ENCODE peak calls at places on chromosomes 11 and 22, in eight cellular contexts. Q is tibial artery; T is effector memory CD4-positive, alpha-beta T cell; O is aorta; P is left ventricle myocardium inferior; E is CD4-positive, CD25-positive, alpha-beta regulatory T cell; V is DND-41; J is colonic mucosa. B is an unnamed sample. For H3K27me3, H3K9me3 and H3K4me1, the result is how much of the 10 kb centered on the place peaks cover.

GRCh38 chr11:114209343-114209742 is 86.9 kb upstream of the NNMT start:
- DNase-seq in Q (no peak), O (no peak), E (no peak), T (no peak), P (no peak), V (no peak), J (no peak), B (no peak)

GRCh38 chr11:3823303-3823702 is 14.9 kb downstream of the PGAP2 start:
- DNase-seq in J (no peak), Q (no peak), E (no peak), V (no peak), P (no peak), T (no peak), O (no peak), B (no peak)

GRCh38 chr11:73187854-73188253 is 30.2 kb upstream of the P2RY2 start:
- DNase-seq in O (no peak), T (no peak), Q (no peak), P (no peak), J (no peak), V (no peak), E (no peak), B (no peak)

GRCh38 chr22:37374571-37374970 is 52.7 kb downstream of the ELFN2 start:
- DNase-seq in V (no peak), T (no peak), Q (no peak), P (no peak), O (no peak), J (no peak), E (no peak), B (no peak)

GRCh38 chr11:28058333-28058732 is 49.6 kb downstream of the KIF18A start:
- DNase-seq in E (no peak), O (no peak), P (no peak), T (no peak), Q (no peak), V (no peak), J (no peak), B (no peak)

GRCh38 chr11:30758012-30758411 is 171.9 kb upstream of the MPPED2 start:
- DNase-seq in J (no peak), E (no peak), V (no peak), O (no peak), T (no peak), Q (no peak), P (no peak), B (no peak)

GRCh38 chr11:49851511-49851910 is 100.7 kb upstream of the OR4C13 start:
- DNase-seq in J (no peak), P (no peak), T (no peak), O (no peak), V (no peak), E (no peak), Q (no peak), B (no peak)

GRCh38 chr22:36334838-36335603 is 52.7 kb downstream of the MYH9 start:
- DNase-seq in E (peak), Q (no peak), P (no peak), V (no peak), T (no peak), J (no peak), O (no peak), B (no peak)

GRCh38 chr11:87036756-87037449 is 831 bp upstream of the TMEM135 start:
- DNase-seq in T (no peak), O (no peak), Q (no peak), P (no peak), J (peak), E (peak), V (no peak), B (peak)

GRCh38 chr11:70397983-70398833 is at the start of gene CTTN:
- DNase-seq in E (peak), P (peak), O (peak), T (peak), J (peak), Q (peak), V (peak), B (peak)

DNA sequence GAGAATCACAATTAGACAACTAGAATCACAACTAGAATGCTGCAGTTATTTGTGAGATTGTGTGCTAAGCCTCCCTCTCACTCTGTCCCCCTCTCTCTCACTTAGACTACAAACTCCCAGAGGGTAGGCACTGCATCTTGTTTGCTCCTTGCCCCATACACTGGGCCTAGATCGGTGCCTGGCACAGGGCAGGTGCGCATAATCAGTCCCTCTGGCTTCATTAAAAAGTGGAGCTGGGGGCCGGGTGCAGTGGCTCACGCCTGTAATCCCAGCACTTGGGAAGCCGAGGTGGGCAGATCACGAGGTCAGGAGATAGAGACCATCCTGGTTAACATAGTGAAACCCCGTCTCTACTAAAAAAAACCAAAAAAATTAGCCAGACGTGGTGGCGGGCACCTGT is 456.8 kb downstream of the MIAT start:
- DNase-seq in V (no peak), P (no peak), O (no peak), T (no peak), J (no peak), E (no peak), Q (peak), B (no peak)
- H3K27me3 ChIP-seq in V (under half), P (half or more), O (under half), T (under half), J (under half), E (under half), Q (under half), B (under half)

GRCh38 chr22:21917959-21918261 is 34.7 kb downstream of the PPM1F start:
- DNase-seq in J (no peak), E (no peak), T (no peak), V (no peak), P (no peak), O (no peak), Q (no peak), B (no peak)

GRCh38 chr22:21917206-21917958 is 35.3 kb downstream of the PPM1F start:
- DNase-seq in J (no peak), V (no peak), Q (no peak), O (no peak), T (no peak), E (no peak), P (no peak), B (no peak)

GRCh38 chr22:21918466-21919185 is 34.0 kb downstream of the PPM1F start:
- DNase-seq in T (no peak), Q (no peak), O (no peak), V (no peak), J (no peak), P (no peak), E (no peak), B (no peak)

GRCh38 chr22:21915624-21916308 is 36.9 kb downstream of the PPM1F start:
- DNase-seq in T (no peak), P (no peak), Q (no peak), J (no peak), O (no peak), E (no peak), V (no peak), B (no peak)

DNA sequence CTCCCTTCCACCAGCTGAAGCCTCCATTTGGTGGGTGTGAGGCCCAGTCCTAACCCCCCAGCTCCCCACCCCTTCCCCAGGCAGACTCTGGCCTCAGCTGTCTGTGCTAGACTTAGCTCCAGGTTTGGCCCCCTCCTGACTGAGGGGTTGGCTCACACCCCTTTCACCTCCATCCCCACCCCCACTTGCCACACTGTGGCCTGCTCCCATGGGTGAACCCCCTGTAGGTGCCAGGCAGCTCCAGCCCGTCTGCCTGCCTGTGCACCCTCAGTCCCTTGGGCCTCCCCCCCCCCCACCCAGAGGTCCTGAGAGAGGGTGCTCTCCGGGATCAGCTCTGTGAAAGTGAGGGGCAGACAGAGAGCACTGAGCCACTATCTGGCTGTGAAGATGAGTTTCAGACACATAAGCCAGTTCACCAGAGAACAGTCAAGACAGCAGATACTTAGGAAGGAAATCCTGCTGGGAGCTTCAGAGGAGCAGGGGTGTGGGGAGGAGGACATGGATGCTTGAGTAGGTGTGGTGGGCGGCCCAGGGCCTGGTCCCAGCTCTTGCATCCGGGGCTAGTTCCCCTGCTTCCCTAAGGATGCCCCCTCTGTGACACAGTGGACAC is 36.2 kb downstream of the PPM1F start:
- DNase-seq in E (no peak), P (no peak), V (no peak), Q (no peak), J (no peak), T (no peak), O (no peak), B (no peak)
- H3K9me3 ChIP-seq in E (under half), P (under half), V (under half), Q (under half), J (under half), T (under half), O (under half), B (under half)

DNA sequence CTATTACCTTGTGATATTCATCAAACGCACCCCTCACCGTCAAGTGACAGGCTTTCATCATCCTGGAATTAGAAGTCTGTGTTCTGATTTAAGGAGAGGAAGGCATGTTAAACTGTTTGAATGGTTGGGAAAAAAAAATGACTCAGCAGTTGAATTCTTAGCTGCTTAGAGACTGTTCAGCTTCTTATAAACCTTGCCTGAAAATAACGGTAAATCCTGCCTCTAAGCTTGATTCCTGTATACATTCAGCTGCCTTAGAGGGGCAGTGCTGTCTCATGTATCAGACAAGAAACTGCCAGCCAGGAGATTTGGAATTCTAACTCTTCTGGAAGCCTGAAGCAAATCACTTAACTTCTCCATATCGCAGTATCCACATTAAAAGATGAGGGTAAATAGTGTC is 437.4 kb downstream of the JRKL start:
- DNase-seq in V (no peak), T (no peak), J (no peak), E (no peak), Q (no peak), O (no peak), P (no peak), B (no peak)
- H3K4me1 ChIP-seq in V (under half), T (under half), J (under half), E (under half), Q (under half), O (under half), P (under half), B (under half)

DNA sequence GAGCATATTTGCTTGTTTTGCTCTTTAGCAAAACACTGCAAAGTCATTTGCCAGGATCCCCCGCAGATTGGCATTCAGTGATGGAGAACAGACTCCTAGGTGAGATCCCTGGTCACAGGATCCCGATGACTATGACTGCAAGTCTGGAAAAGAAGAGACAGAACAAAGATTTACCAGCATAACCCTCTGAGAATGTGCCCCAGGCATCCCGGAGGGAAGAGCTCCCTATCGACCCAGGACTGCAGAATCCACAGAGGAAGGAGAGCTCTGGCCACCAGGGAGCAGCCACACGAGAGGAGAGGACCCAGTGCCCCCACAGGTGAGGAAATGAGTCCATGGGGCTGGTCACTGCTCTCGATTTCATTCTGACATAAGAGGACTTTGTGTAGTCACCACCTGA is 105.2 kb downstream of the ZNF280B start:
- DNase-seq in Q (no peak), J (no peak), E (no peak), O (no peak), V (no peak), P (no peak), T (no peak), B (no peak)
- H3K27me3 ChIP-seq in Q (under half), J (under half), E (under half), O (under half), V (under half), P (half or more), T (under half), B (under half)

DNA sequence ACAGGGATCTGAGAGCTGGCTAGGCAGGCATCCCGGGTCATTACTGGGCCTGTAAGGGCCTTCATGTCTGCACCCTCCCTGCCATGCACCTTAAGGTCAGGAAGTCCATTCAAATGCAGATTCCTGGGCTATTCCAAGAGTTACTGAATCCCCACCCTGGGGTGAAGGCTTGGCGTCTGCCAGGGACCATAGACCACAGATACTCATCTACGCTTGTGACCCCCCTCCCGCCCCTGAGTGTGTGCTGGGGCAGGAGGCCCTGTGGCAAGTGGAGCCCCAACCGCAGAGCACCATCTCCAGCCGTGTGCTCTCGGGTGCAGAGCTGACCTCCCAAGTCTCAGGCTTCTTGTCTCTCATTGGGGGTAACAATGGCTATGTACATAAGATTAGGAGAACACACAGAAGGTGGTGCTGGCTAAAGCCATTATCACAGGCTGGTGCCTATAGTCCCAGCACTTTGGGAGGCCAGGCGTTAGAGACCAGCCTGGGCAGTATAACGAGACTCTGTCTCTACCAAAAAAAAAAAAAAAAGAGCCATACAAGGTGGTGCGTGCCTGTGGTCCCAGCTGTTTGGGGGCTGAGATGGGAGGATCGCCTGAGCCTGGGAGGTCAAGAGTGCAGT is 19.1 kb upstream of the KCNQ1OT1 start:
- DNase-seq in V (no peak), O (no peak), T (no peak), P (no peak), Q (no peak), J (no peak), E (no peak), B (no peak)
- H3K9me3 ChIP-seq in V (under half), O (under half), T (under half), P (under half), Q (under half), J (under half), E (under half), B (under half)

DNA sequence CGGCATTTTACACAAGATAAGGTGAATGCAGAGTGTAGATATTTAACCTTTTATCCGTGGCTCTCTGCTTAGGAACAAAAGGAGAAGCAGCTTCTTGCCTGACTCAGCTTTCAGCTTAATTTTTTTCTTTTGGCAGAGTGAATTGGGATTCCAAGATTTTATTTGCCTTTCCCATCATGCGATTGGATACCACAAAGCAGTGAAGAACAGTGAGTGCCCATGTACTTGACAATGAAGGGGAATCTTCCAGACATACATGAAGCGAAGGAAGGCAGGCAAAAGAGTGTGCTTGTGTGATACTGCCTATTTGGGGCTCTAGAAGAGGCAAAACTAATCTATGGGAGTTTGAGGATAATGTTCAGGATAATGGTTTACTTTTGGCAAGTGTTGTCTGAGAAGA is 17.1 kb upstream of the CHKA start:
- DNase-seq in O (no peak), V (no peak), J (no peak), Q (no peak), P (no peak), E (no peak), T (no peak), B (no peak)
- H3K4me1 ChIP-seq in O (under half), V (under half), J (under half), Q (under half), P (under half), E (under half), T (under half), B (under half)

GRCh38 chr22:45072322-45072903 is 62.6 kb upstream of the PHF21B start:
- DNase-seq in V (no peak), T (no peak), P (no peak), J (no peak), Q (no peak), E (no peak), O (no peak), B (no peak)
- H3K27me3 ChIP-seq in V (under half), T (under half), P (half or more), J (under half), Q (under half), E (under half), O (under half), B (under half)

GRCh38 chr22:48340727-48341709 is 1486.7 kb downstream of the BRD1 start:
- DNase-seq in J (no peak), Q (no peak), O (peak), T (no peak), E (no peak), V (no peak), P (no peak), B (no peak)

GRCh38 chr22:48340191-48340590 is 1487.5 kb downstream of the BRD1 start:
- DNase-seq in J (no peak), Q (no peak), P (no peak), O (peak), E (no peak), T (no peak), V (no peak), B (no peak)

GRCh38 chr22:48337957-48338792 is 1489.5 kb downstream of the BRD1 start:
- DNase-seq in P (no peak), T (no peak), J (no peak), O (peak), Q (no peak), E (no peak), V (no peak), B (no peak)

GRCh38 chr22:48336339-48337060 is 1491.2 kb downstream of the BRD1 start:
- DNase-seq in Q (no peak), E (no peak), J (no peak), P (no peak), O (no peak), T (no peak), V (no peak), B (no peak)

GRCh38 chr22:48338793-48339705 is 1488.6 kb downstream of the BRD1 start:
- DNase-seq in O (peak), J (no peak), E (no peak), Q (no peak), T (no peak), P (no peak), V (no peak), B (no peak)
- H3K9me3 ChIP-seq in O (under half), J (under half), E (under half), Q (under half), T (under half), P (under half), V (under half), B (under half)

DNA sequence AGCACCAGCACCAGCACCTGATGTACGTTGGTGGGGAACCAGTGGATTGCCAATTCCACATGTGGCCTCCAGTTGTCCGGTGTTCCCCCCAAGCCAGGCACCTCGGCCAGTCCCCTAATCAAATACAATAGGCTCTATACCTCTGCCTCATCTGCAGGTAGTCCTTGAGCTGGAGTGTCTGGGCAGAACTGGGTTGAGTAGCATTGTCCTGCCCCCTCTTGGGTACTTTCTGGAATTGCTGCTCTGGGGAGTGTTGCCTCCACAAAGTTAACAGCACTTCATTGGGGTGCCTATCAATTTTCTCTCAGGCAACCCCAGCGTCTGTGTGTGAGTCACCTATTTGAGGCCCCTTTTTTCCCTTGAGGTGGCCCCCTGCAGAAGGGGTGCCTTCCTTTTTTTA is 413.0 kb upstream of the LARGE1 start:
- DNase-seq in E (no peak), P (no peak), Q (no peak), T (no peak), J (no peak), O (no peak), V (no peak), B (peak)
- H3K4me1 ChIP-seq in E (under half), P (under half), Q (under half), T (under half), J (under half), O (under half), V (under half), B (under half)